ENCODE peak calls at places on chromosomes 6 and 20, in five cellular contexts. X is astrocyte of the cerebellum, H is uterus, Y is ascending aorta, L is esophagus squamous epithelium. F is an unnamed sample.
A peak's percentile ranks its signal among the peaks of the same experiment; 100 is the strongest.

GRCh38 chr20:50116368-50116999 is 3.5 kb upstream of the UBE2V1 start:
- DNase-seq in X (no peak), H (no peak), Y (no peak), L (no peak), F (no peak)

GRCh38 chr6:47413752-47414516 is 63.7 kb upstream of the CD2AP start:
- DNase-seq in X (peak; percentile 63), H (no peak), Y (no peak), L (no peak), F (peak; percentile 57)

GRCh38 chr6:112682088-112682487 is 335.0 kb downstream of the RFPL4B start:
- DNase-seq in X (no peak), H (no peak), Y (no peak), L (no peak), F (no peak)

GRCh38 chr20:41738584-41739193 is 120.5 kb upstream of the CHD6 start:
- DNase-seq in X (peak; percentile 8), H (no peak), Y (no peak), L (no peak), F (peak; percentile 39)

GRCh38 chr6:108944058-108944457 is 95.8 kb downstream of the ARMC2 start:
- DNase-seq in X (peak; percentile 45), H (no peak), Y (no peak), L (no peak), F (no peak)

GRCh38 chr6:28923318-28924102 is at the start of gene TRIM27:
- DNase-seq in X (no peak), H (peak; percentile 89), Y (peak; percentile 91), L (no peak), F (peak; percentile 90)

GRCh38 chr6:149166324-149166723 is 151.2 kb upstream of the TAB2 start:
- DNase-seq in X (no peak), H (no peak), Y (no peak), L (no peak), F (no peak)

GRCh38 chr6:81031429-81031828 is 721.1 kb downstream of the TENT5A start:
- DNase-seq in X (no peak), H (no peak), Y (no peak), L (no peak), F (no peak)

GRCh38 chr20:9147553-9148024 is 78.7 kb downstream of the PLCB4 start:
- DNase-seq in X (no peak), H (no peak), Y (no peak), L (no peak), F (no peak)

GRCh38 chr6:100886078-100886477 is 4.9 kb upstream of the ASCC3 start:
- DNase-seq in X (peak; percentile 48), H (no peak), Y (no peak), L (no peak), F (no peak)

GRCh38 chr6:82178084-82178758 is 69.3 kb downstream of the IBTK start:
- DNase-seq in X (peak; percentile 22), H (no peak), Y (no peak), L (no peak), F (no peak)

GRCh38 chr6:7050099-7050498 is 57.7 kb upstream of the RREB1 start:
- DNase-seq in X (no peak), H (no peak), Y (no peak), L (no peak), F (no peak)

GRCh38 chr6:169417101-169417500 is 163.5 kb upstream of the THBS2 start:
- DNase-seq in X (no peak), H (no peak), Y (no peak), L (no peak), F (no peak)

GRCh38 chr6:169424149-169424804 is 170.6 kb upstream of the THBS2 start:
- DNase-seq in X (no peak), H (no peak), Y (no peak), L (no peak), F (no peak)

GRCh38 chr6:169421890-169422289 is 168.2 kb upstream of the THBS2 start:
- DNase-seq in X (no peak), H (no peak), Y (no peak), L (no peak), F (no peak)

GRCh38 chr6:169424821-169425240 is 171.2 kb upstream of the THBS2 start:
- DNase-seq in X (peak; percentile 15), H (no peak), Y (no peak), L (no peak), F (no peak)

GRCh38 chr6:169420912-169421543 is 167.4 kb upstream of the THBS2 start:
- DNase-seq in X (no peak), H (no peak), Y (no peak), L (no peak), F (no peak)
- TF ChIP-seq CTCF in X (peak; percentile 50), H (peak; percentile 23), Y (no peak), L (no peak), F (peak; percentile 3)

GRCh38 chr6:166223091-166223490 is 55.4 kb upstream of the TBXT start:
- DNase-seq in X (no peak), H (no peak), Y (no peak), L (no peak), F (peak; percentile 1)
- TF ChIP-seq CTCF in X (no peak), H (no peak), Y (no peak), L (no peak), F (no peak)

GRCh38 chr6:132937466-132937906 is 123.1 kb downstream of the RPS12 start:
- DNase-seq in X (no peak), H (no peak), Y (no peak), L (no peak), F (peak; percentile 17)
- TF ChIP-seq CTCF in X (peak; percentile 76), H (peak; percentile 11), Y (no peak), L (no peak), F (peak; percentile 29)

GRCh38 chr6:21965953-21966539 is 330.8 kb downstream of the PRL start:
- DNase-seq in X (no peak), H (no peak), Y (no peak), L (no peak), F (no peak)
- TF ChIP-seq CTCF in X (no peak), H (no peak), Y (no peak), L (no peak), F (no peak)

DNA sequence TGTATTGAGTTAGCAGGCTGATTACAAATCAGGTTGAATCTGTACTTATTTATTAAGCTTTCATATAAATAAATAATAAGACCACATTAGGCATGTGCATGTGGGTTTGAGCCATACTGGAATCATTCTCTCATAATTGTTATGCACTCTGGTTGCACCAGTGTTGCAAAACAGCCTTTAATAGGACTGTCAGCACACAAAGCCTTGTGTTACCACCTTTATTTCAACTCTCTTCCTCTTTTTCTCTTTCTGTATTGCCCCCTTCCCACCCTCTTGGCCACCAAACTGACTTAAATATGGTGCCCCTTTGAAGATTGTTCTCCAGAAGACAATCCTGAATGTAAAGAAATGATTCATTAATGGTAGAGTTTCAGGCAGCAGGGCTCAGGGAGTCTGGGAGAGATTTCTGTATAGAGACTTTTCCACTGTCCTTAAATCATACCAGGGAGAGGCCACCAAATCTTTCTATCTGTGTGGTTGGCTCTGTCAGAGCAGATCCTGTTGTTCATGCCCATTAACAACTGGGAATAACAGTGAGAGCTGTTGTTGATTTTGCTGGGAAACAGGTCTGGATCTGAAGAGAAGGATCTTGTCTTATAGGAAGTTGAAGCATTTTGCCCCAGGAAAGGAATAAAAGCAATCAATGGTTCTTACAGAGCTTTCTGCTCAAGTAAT is 131.6 kb upstream of the SOX4 start:
- DNase-seq in X (no peak), H (no peak), Y (no peak), L (no peak), F (no peak)
- TF ChIP-seq CTCF in X (no peak), H (no peak), Y (no peak), L (no peak), F (no peak)

GRCh38 chr6:14510038-14510437 is 392.5 kb downstream of the CD83 start:
- DNase-seq in X (no peak), H (no peak), Y (no peak), L (no peak), F (no peak)
- TF ChIP-seq CTCF in X (no peak), H (no peak), Y (no peak), L (no peak), F (no peak)

DNA sequence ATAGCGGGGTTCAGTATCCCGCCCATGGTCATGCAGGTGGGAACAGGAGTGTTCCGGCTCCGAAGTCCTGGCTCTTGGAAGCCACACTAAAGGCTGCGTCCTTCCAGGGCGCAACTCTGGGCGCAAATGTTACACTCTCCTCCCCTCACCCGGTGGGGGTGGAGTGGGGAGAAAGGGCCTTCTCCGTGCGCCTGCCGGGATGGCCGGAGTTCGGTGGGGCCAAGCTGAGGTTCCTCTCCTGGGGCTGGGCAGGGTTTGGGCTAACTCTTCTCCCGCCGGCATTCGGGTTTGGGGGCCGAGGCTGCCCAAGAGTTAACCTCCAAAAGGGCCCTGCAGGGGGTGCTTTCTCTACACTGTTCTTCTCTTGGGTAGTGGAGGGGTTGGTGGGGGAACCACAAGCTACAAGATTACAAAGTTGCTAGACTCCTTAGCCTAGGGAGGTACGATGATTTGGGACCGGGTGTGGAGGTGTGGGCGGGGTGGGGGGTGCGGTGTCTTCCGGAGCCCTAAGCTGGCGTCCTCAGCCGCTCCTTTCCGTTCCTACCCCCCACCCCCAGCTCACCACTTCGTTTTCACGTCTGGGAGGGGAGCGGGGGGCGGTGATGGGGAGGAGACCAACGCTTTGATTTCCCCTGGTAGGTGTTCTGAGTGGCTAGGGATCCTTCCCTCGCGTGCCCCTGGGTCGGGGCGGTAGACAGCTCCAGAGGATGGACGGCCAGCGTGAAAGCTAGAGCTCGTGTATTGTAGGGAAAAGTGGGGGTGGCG is 12.3 kb downstream of the NRN1 start:
- DNase-seq in X (no peak), H (no peak), Y (no peak), L (no peak), F (no peak)
- TF ChIP-seq CTCF in X (no peak), H (no peak), Y (no peak), L (no peak), F (no peak)

DNA sequence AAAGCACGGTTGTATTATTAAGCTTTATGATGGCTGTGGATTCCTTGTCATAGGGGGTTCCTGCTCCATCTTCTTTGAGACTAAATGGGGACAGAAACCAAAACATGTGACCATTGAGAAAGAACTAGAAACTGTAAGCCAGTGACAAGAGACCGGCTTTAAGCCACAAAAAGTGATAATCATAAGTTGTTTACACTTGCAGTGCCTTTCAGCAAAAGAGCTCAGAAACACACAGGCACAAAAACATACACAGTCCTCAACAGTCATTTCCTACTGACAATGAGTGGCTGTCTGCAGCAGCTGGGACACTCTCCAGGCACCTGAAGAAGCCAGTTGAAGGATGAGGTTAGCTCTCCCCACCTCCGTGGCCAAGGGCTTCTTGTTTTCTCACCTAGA is 20.0 kb upstream of the UBE2J1 start:
- DNase-seq in X (no peak), H (no peak), Y (no peak), L (no peak), F (peak; percentile 32)
- TF ChIP-seq CTCF in X (no peak), H (no peak), Y (no peak), L (no peak), F (no peak)

DNA sequence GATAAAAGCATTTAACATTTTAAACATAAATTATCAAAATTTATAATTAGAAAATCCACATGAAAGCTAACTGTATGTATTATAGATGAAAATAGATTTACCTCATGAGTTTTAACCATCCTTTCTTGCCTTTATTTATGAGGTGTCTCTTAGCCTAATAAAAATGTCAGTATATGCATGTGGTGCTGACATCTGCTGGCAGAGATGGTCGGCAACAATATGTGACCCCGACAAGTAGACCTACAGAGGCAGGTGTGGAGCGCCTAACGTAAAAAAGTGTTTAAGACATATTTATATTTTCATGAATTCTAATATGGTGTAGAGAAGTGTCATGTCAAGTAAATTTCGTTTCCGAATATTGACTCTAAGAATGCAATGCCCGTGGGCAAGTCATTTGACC is 149.0 kb upstream of the FUT9 start:
- DNase-seq in X (no peak), H (no peak), Y (no peak), L (no peak), F (no peak)
- TF ChIP-seq CTCF in X (peak; percentile 45), H (no peak), Y (no peak), L (no peak), F (peak; percentile 44)

F was measured in GM10248.